ENCODE peak calls at places on chromosomes 4 and X, in nine cellular contexts. R is astrocyte of the cerebellum, T is kidney epithelial cell, D is breast epithelium, V is endothelial cell, W is upper lobe of right lung, F is colonic mucosa, E is HepG2, P is cardiac fibroblast. L is an unnamed sample.

GRCh38 chrX:40266490-40267333 is 169.0 kb upstream of the BCOR start:
- DNase-seq in R (no peak), T (no peak), D (peak; percentile 53), V (peak; percentile 71), W (peak; percentile 86), F (peak; percentile 77), E (peak; percentile 23), P (peak; percentile 73), L (no peak)

GRCh38 chr4:10664408-10664807 is 20.2 kb downstream of the CLNK start:
- DNase-seq in R (peak; percentile 95), T (peak; percentile 51), D (no peak), V (no peak), W (no peak), F (no peak), E (no peak), P (peak; percentile 90), L (peak; percentile 32)

GRCh38 chr4:178602833-178603232 is 1160.6 kb upstream of the AGA start:
- DNase-seq in R (no peak), T (no peak), D (no peak), V (no peak), W (no peak), F (no peak), E (no peak), P (peak; percentile 5), L (no peak)

GRCh38 chrX:101051153-101051548 is 760 bp downstream of the TRMT2B start:
- DNase-seq in R (no peak), T (no peak), D (no peak), V (no peak), W (no peak), F (no peak), E (no peak), P (no peak), L (no peak)

GRCh38 chr4:99437686-99438577 is 2.8 kb upstream of the ADH7 start:
- DNase-seq in R (no peak), T (no peak), D (no peak), V (no peak), W (no peak), F (no peak), E (no peak), P (no peak), L (no peak)

GRCh38 chr4:168993724-168994510 is 16.1 kb downstream of the CBR4 start:
- DNase-seq in R (no peak), T (peak; percentile 21), D (no peak), V (no peak), W (no peak), F (no peak), E (no peak), P (peak; percentile 29), L (no peak)

GRCh38 chr4:139279723-139280620 is at the start of gene MGARP:
- DNase-seq in R (no peak), T (no peak), D (no peak), V (peak; percentile 40), W (peak; percentile 70), F (no peak), E (no peak), P (no peak), L (no peak)

GRCh38 chr4:55426518-55426917 is 30.8 kb downstream of the TMEM165 start:
- DNase-seq in R (no peak), T (no peak), D (no peak), V (no peak), W (no peak), F (no peak), E (no peak), P (peak; percentile 46), L (no peak)

GRCh38 chrX:152600853-152601635 is 36.7 kb upstream of the GABRQ start:
- DNase-seq in R (no peak), T (no peak), D (no peak), V (peak; percentile 4), W (no peak), F (no peak), E (no peak), P (no peak), L (no peak)

GRCh38 chr4:164154416-164154815 is 599.5 kb upstream of the SMIM31 start:
- DNase-seq in R (no peak), T (no peak), D (no peak), V (no peak), W (no peak), F (no peak), E (no peak), P (no peak), L (no peak)

GRCh38 chrX:48474127-48474526 is 1.9 kb upstream of the FTSJ1 start:
- DNase-seq in R (no peak), T (no peak), D (no peak), V (peak; percentile 21), W (no peak), F (no peak), E (no peak), P (peak; percentile 47), L (no peak)

GRCh38 chr4:123455360-123455759 is 58.8 kb downstream of the SPRY1 start:
- DNase-seq in R (no peak), T (no peak), D (no peak), V (no peak), W (no peak), F (no peak), E (peak; percentile 10), P (no peak), L (no peak)

GRCh38 chr4:74547042-74547441 is 102.1 kb downstream of the AREG start:
- DNase-seq in R (no peak), T (no peak), D (no peak), V (no peak), W (no peak), F (no peak), E (no peak), P (peak; percentile 63), L (no peak)

GRCh38 chr4:161601011-161601410 is 562.8 kb downstream of the FSTL5 start:
- DNase-seq in R (no peak), T (no peak), D (no peak), V (no peak), W (no peak), F (no peak), E (no peak), P (no peak), L (no peak)

GRCh38 chr4:70993181-70994068 is at the start of gene DCK:
- DNase-seq in R (peak; percentile 60), T (peak; percentile 44), D (peak; percentile 83), V (peak; percentile 91), W (peak; percentile 97), F (peak; percentile 94), E (peak; percentile 85), P (peak; percentile 89), L (peak; percentile 73)

GRCh38 chr4:76989391-76990061 is 40.0 kb downstream of the SEPTIN11 start:
- DNase-seq in R (no peak), T (no peak), D (no peak), V (no peak), W (no peak), F (no peak), E (no peak), P (no peak), L (no peak)

DNA sequence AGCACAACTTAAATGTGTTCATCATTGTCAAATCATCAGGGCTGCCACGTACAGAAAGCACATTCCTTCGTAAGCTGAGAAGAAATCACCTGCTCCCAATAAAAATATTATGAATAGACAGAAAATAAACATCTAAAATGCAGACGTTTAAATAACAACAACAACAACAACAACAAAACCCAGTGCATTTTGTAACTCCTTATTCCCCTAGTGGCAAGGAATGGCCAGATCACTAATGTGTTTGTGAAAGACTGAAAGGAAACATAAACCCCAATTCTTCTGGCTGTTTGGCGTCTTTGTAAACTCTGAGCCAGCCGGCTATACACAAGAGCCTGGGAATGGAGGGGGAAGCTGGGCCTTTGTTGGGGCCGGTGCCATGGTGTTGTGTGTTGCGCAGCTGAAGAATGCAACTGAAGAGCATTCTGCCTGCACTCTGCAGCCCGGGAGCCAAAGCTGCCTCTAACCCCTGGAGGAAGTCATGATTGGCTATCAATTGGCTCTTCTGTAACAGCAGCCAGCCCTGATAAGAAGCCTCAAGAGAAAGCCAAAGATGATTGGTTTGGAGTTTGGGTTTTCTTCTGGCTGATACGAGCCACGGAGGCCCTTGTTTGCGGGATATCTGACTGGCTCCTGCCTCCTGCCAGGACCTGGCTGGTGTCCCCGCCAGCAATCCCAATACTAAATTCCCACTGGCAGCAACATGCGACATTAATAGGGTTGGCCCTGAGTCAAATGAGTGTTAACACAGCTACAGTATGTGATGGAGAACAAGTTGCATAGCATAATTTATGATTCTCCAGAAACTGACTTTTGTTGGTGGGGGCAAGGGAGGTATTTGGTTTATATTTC is 89.7 kb upstream of the TFDP3 start:
- DNase-seq in R (no peak), T (no peak), D (no peak), V (peak; percentile 16), W (no peak), F (no peak), E (no peak), P (no peak), L (no peak)
- TF ChIP-seq CTCF in R (no peak), T (no peak), D (no peak), V (no peak), W (no peak), F (no peak), E (no peak), P (no peak), L (no peak)

GRCh38 chr4:138063581-138063980 is 178.6 kb downstream of the SLC7A11 start:
- DNase-seq in R (no peak), T (no peak), D (no peak), V (no peak), W (no peak), F (no peak), E (no peak), P (no peak), L (no peak)
- TF ChIP-seq CTCF in R (no peak), T (no peak), D (no peak), V (no peak), W (no peak), F (no peak), E (no peak), P (peak; percentile 19), L (no peak)

GRCh38 chrX:55801811-55802210 is 84.3 kb downstream of the RRAGB start:
- DNase-seq in R (no peak), T (no peak), D (no peak), V (no peak), W (no peak), F (no peak), E (no peak), P (no peak), L (no peak)
- TF ChIP-seq CTCF in R (no peak), T (no peak), D (no peak), V (no peak), W (no peak), F (no peak), E (no peak), P (no peak), L (no peak)

GRCh38 chrX:153643431-153644351 is 3.3 kb upstream of the DUSP9 start:
- DNase-seq in R (no peak), T (no peak), D (no peak), V (no peak), W (peak; percentile 43), F (peak; percentile 12), E (no peak), P (peak; percentile 8), L (no peak)
- TF ChIP-seq CTCF in R (no peak), T (no peak), D (no peak), V (no peak), W (no peak), F (no peak), E (peak; percentile 28), P (no peak), L (no peak)